ENCODE peak calls at places on chromosome 20, in four cellular contexts. Y is HepG2, O is HCT116, L is stomach. U is an unnamed sample.
A peak's percentile ranks its signal among the peaks of the same experiment; 100 is the strongest.

GRCh38 chr20:58146761-58147160 is 81.7 kb downstream of the ANKRD60 start:
- DNase-seq in Y (no peak), O (no peak), L (no peak), U (no peak)

GRCh38 chr20:1263853-1264252 is 2.2 kb upstream of the SNPH start:
- DNase-seq in Y (no peak), O (no peak), L (no peak), U (no peak)

GRCh38 chr20:52518735-52519134 is 327.2 kb upstream of the ZFP64 start:
- DNase-seq in Y (no peak), O (no peak), L (no peak), U (no peak)

GRCh38 chr20:4780245-4780644 is 58.5 kb downstream of the PRND start:
- DNase-seq in Y (no peak), O (no peak), L (no peak), U (no peak)

GRCh38 chr20:24816431-24816830 is 132.6 kb upstream of the CST7 start:
- DNase-seq in Y (no peak), O (no peak), L (no peak), U (no peak)

GRCh38 chr20:50343125-50343489 is 152.5 kb downstream of the CEBPB start:
- DNase-seq in Y (no peak), O (no peak), L (no peak), U (no peak)

GRCh38 chr20:63700199-63701050 is 4.0 kb downstream of the TNFRSF6B start:
- DNase-seq in Y (no peak), O (no peak), L (no peak), U (no peak)

GRCh38 chr20:58708246-58708931 is 15.8 kb downstream of the NPEPL1 start:
- DNase-seq in Y (no peak), O (no peak), L (peak; percentile 22), U (peak; percentile 4)

GRCh38 chr20:1415667-1416468 is 23.0 kb upstream of the FKBP1A start:
- DNase-seq in Y (peak; percentile 91), O (peak; percentile 97), L (no peak), U (no peak)

GRCh38 chr20:19758888-19759331 is 852 bp downstream of the RIN2 start:
- DNase-seq in Y (peak; percentile 74), O (no peak), L (peak; percentile 49), U (peak; percentile 59)

GRCh38 chr20:19757487-19757972 is 528 bp upstream of the RIN2 start:
- DNase-seq in Y (peak; percentile 60), O (no peak), L (peak; percentile 84), U (peak; percentile 74)

GRCh38 chr20:19760371-19760721 is 2.3 kb downstream of the RIN2 start:
- DNase-seq in Y (no peak), O (no peak), L (no peak), U (no peak)

GRCh38 chr20:19756756-19757486 is 1.1 kb upstream of the RIN2 start:
- DNase-seq in Y (no peak), O (no peak), L (peak; percentile 40), U (no peak)

GRCh38 chr20:19757973-19758887 is at the start of gene RIN2:
- DNase-seq in Y (peak; percentile 86), O (peak; percentile 21), L (peak; percentile 92), U (peak; percentile 92)
- TF ChIP-seq POLR2AphosphoS5 in Y (peak; percentile 24), O (no peak), L (peak; percentile 49), U (peak; percentile 7)

DNA sequence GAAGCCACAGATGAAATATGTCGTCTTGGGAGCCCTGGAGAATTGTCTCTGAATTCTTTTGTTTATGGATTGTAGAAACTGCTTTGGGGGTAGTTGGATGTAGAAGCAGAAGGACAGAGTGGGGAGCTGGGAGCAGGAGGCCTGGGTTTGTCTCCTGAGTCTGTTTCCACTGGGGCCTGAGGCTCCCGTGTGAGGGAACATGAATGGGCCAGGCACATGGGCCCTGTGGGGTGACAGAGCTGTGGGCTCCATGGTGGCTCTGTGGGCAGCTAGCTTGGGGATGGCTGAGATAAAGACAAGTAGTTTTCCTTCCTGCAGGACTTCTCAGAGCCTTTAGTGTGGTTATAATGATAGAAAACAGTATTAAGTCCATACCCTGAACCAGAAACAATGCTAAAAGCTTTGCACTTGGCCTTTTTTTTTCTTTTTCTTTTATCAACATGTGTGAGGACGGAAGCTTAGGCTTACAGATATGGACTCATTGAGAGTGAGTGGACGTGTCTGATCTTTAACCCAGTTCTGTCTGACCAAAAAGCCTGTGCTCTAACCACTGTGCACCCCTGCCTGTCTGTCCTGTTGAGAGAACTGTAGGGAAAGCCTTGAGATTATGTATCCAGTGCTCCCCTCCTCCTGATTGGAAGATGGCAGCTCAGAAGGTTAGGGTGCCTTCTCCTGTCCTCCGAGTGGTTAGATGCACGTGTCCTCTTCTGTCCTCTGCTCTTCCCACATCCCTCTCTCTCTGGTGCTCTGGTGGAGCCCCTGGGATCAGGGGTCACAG is 98.3 kb downstream of the CDH26 start:
- DNase-seq in Y (no peak), O (no peak), L (no peak), U (no peak)
- H3K4me1 ChIP-seq in Y (peaks cover 10% of the 10 kb centered on the region), O (no peaks in the 10 kb centered on the region), L (peaks cover 40% of the 10 kb centered on the region), U (no peaks in the 10 kb centered on the region)

DNA sequence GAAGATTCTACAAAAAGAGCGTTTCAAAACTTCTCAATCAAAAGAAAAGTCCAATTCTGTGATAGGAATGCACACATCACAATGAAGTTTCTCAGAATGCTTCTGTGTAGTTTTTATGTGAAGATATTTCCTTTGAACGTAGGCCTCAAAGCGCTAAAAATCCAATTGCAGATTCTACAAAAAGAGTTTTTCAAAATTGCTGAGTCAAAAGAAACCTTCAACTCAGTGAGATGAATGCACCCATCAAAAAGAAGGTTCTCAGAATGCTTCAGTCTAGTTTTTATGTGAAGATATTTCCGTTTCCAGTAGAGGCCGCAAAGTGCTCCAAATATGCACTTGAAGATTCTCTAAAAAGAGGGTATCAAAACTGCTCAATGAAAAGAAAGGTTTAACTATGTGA is 319.7 kb upstream of the DEFB115 start:
- DNase-seq in Y (no peak), O (no peak), L (no peak), U (no peak)
- H3K9me3 ChIP-seq in Y (peaks cover 92% of the 10 kb centered on the region), O (no peaks in the 10 kb centered on the region), L (peaks cover 56% of the 10 kb centered on the region), U (peaks cover 14% of the 10 kb centered on the region)

DNA sequence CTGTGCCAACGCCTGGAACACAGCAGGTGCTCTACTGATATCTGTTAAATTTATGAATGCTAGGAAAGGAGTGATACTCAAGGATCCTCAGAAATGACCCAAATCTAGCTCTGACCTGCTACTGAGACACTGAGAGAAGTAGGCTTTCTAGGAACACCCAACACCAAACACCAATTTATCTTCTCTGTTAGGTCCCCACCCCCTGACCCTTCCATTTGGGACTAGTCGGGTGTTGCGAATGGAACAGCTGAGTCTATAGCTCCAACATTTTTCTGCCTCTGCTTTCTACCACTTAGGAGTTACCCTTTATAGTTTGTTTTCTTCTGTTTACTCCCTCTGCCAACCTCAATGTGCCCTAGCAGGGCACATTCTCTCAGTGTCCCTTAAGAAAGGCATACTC is 24.0 kb downstream of the CPNE1 start:
- DNase-seq in Y (no peak), O (no peak), L (no peak), U (no peak)
- TF ChIP-seq POLR2AphosphoS5 in Y (peak; percentile 20), O (no peak), L (no peak), U (no peak)